ENCODE peak calls at places on chromosomes 5 and 9, in six cellular contexts. S is ACHN; H is stimulated activated CD4-positive, alpha-beta T cell treated with anti-CD3 and anti-CD28 coated beads, Interleukin-12 subunit alpha, Interleukin-12 subunit beta, amount 100 ng/mL, for 48 hours; F is NCI-H2081; T is NCI-H1694 treated with DMSO at 0.1 percent for 48 hours; Q is stimulated activated naive B cell treated with anti-CD40 and anti-IgM and Interleukin-4, amounts not matched to agents 10 μg/mL and 1 μg/mL and 100 μg/mL, for 72 hours. E is an unnamed sample.

GRCh38 chr5:175876107-175876506 is 4.7 kb downstream of the CPLX2 start:
- DNase-seq in S (no peak), H (no peak), F (no peak), T (no peak), Q (no peak), E (no peak)

GRCh38 chr5:78005021-78005785 is 229.1 kb upstream of the TBCA start:
- DNase-seq in S (no peak), H (no peak), F (peak; percentile 64), T (no peak), Q (no peak), E (no peak)

GRCh38 chr5:134509308-134510040 is 16.0 kb upstream of the JADE2 start:
- DNase-seq in S (peak; percentile 31), H (no peak), F (no peak), T (no peak), Q (no peak), E (no peak)

GRCh38 chr9:20340161-20340861 is 282.0 kb downstream of the MLLT3 start:
- DNase-seq in S (no peak), H (no peak), F (no peak), T (no peak), Q (no peak), E (no peak)

GRCh38 chr9:34139477-34140146 is 13.1 kb upstream of the DCAF12 start:
- DNase-seq in S (peak; percentile 68), H (no peak), F (no peak), T (peak; percentile 54), Q (no peak), E (no peak)

GRCh38 chr5:53194086-53194485 is 84.5 kb upstream of the MOCS2 start:
- DNase-seq in S (no peak), H (no peak), F (no peak), T (no peak), Q (no peak), E (no peak)

GRCh38 chr5:72531496-72532190 is 24.4 kb upstream of the ZNF366 start:
- DNase-seq in S (no peak), H (no peak), F (no peak), T (peak; percentile 60), Q (no peak), E (no peak)

GRCh38 chr9:31542384-31543055 is 841.9 kb upstream of the ACO1 start:
- DNase-seq in S (peak; percentile 15), H (peak; percentile 1), F (peak; percentile 70), T (peak; percentile 78), Q (peak; percentile 4), E (peak; percentile 22)

GRCh38 chr5:41754857-41755256 is 115.4 kb downstream of the OXCT1 start:
- DNase-seq in S (peak; percentile 43), H (no peak), F (no peak), T (peak; percentile 3), Q (no peak), E (no peak)

GRCh38 chr5:9445989-9446388 is 99.9 kb downstream of the SEMA5A start:
- DNase-seq in S (no peak), H (no peak), F (no peak), T (no peak), Q (no peak), E (no peak)

GRCh38 chr5:122858451-122858850 is 13.0 kb downstream of the SNX24 start:
- DNase-seq in S (no peak), H (no peak), F (no peak), T (no peak), Q (no peak), E (no peak)

GRCh38 chr5:1999794-2000193 is 117.1 kb upstream of the IRX4 start:
- DNase-seq in S (no peak), H (no peak), F (no peak), T (no peak), Q (no peak), E (no peak)

GRCh38 chr9:16753256-16753655 is 117.2 kb downstream of the BNC2 start:
- DNase-seq in S (no peak), H (no peak), F (no peak), T (no peak), Q (no peak), E (no peak)

GRCh38 chr9:16335788-16336580 is 534.5 kb downstream of the BNC2 start:
- DNase-seq in S (peak; percentile 90), H (no peak), F (no peak), T (no peak), Q (no peak), E (no peak)

GRCh38 chr5:147949711-147950573 is 43.6 kb upstream of the C5orf46 start:
- DNase-seq in S (peak; percentile 28), H (no peak), F (peak; percentile 20), T (peak; percentile 48), Q (no peak), E (peak; percentile 45)

GRCh38 chr5:59917121-59917520 is 23.6 kb upstream of the PDE4D start:
- DNase-seq in S (no peak), H (no peak), F (no peak), T (no peak), Q (no peak), E (no peak)

GRCh38 chr5:90434116-90434714 is 24.7 kb upstream of the CETN3 start:
- DNase-seq in S (peak; percentile 51), H (peak; percentile 25), F (peak; percentile 32), T (peak; percentile 3), Q (peak; percentile 22), E (no peak)

GRCh38 chr9:37082214-37082765 is 38.1 kb upstream of the ZCCHC7 start:
- DNase-seq in S (no peak), H (no peak), F (no peak), T (no peak), Q (no peak), E (no peak)

GRCh38 chr5:91257301-91257700 is 125.8 kb downstream of the ARRDC3 start:
- DNase-seq in S (no peak), H (no peak), F (no peak), T (no peak), Q (no peak), E (no peak)

GRCh38 chr5:123670981-123671557 is 159.1 kb downstream of the CSNK1G3 start:
- DNase-seq in S (peak; percentile 58), H (peak; percentile 35), F (peak; percentile 53), T (peak; percentile 19), Q (peak; percentile 22), E (peak; percentile 21)

GRCh38 chr5:176365663-176366574 is 632 bp downstream of the ARL10 start:
- DNase-seq in S (no peak), H (peak; percentile 27), F (no peak), T (no peak), Q (peak; percentile 31), E (peak; percentile 52)

GRCh38 chr5:81014348-81014747 is 54.2 kb downstream of the RASGRF2 start:
- DNase-seq in S (no peak), H (no peak), F (no peak), T (no peak), Q (no peak), E (no peak)

GRCh38 chr5:75734913-75735789 is 17.9 kb upstream of the POC5 start:
- DNase-seq in S (peak; percentile 47), H (no peak), F (peak; percentile 4), T (peak; percentile 18), Q (no peak), E (peak; percentile 36)

GRCh38 chr5:118365718-118366117 is 622.6 kb downstream of the DTWD2 start:
- DNase-seq in S (no peak), H (no peak), F (no peak), T (no peak), Q (no peak), E (no peak)

E was measured in GM10248.